ENCODE peak calls at places on chromosomes 7 and 10, in eight cellular contexts. D is left colon; N is Calu3; F is IMR-90; A is NCI-H1092; O is T-helper 1 cell; M is NCI-H1105 treated with DMSO at 0.1 percent for 48 hours; B is activated CD4-positive, alpha-beta memory T cell treated with anti-CD3 and anti-CD28 coated beads, Interleukin-2, amount 10 ng/mL, durations not matched to agents 7 days and 5 days. X is an unnamed sample.

GRCh38 chr7:112495820-112496462 is 15.2 kb downstream of the LSMEM1 start:
- DNase-seq in F (peak; percentile 64), N (peak; percentile 63), M (peak; percentile 61), B (peak; percentile 28), A (peak; percentile 34), O (peak; percentile 17), D (peak; percentile 41), X (peak; percentile 66)

GRCh38 chr7:74093671-74094223 is 10.1 kb downstream of the LIMK1 start:
- DNase-seq in A (no peak), N (no peak), M (no peak), O (no peak), F (no peak), D (no peak), B (no peak), X (no peak)

GRCh38 chr7:2717293-2717904 is 29.4 kb downstream of the AMZ1 start:
- DNase-seq in D (peak; percentile 78), M (no peak), B (peak; percentile 34), A (peak; percentile 67), N (no peak), F (peak; percentile 62), O (peak; percentile 49), X (peak; percentile 32)

GRCh38 chr10:127315888-127316287 is 119.5 kb upstream of the INSYN2A start:
- DNase-seq in F (no peak), O (no peak), N (no peak), B (no peak), A (no peak), M (no peak), D (no peak), X (no peak)

GRCh38 chr7:64892666-64893269 is 10.3 kb upstream of the ZNF273 start:
- DNase-seq in N (no peak), A (no peak), M (no peak), B (peak; percentile 4), D (no peak), F (no peak), O (no peak), X (no peak)

GRCh38 chr10:24384954-24385353 is 176.0 kb downstream of the KIAA1217 start:
- DNase-seq in B (no peak), N (no peak), A (no peak), O (no peak), F (no peak), D (no peak), M (no peak), X (no peak)

GRCh38 chr10:24419067-24419466 is 210.1 kb downstream of the KIAA1217 start:
- DNase-seq in O (no peak), M (no peak), B (no peak), D (no peak), N (no peak), F (no peak), A (no peak), X (no peak)

GRCh38 chr10:101295266-101295665 is 58.7 kb upstream of the BTRC start:
- DNase-seq in F (no peak), A (no peak), D (no peak), M (no peak), O (no peak), B (no peak), N (no peak), X (no peak)

GRCh38 chr10:61733358-61733940 is 70.7 kb downstream of the CABCOCO1 start:
- DNase-seq in N (peak; percentile 64), A (peak; percentile 48), D (no peak), B (no peak), M (peak; percentile 34), F (peak; percentile 64), O (peak; percentile 38), X (peak; percentile 15)

GRCh38 chr7:107051376-107051775 is 6.9 kb downstream of the PRKAR2B start:
- DNase-seq in D (no peak), N (no peak), O (peak; percentile 6), M (no peak), A (no peak), B (no peak), F (no peak), X (no peak)

GRCh38 chr7:4006687-4007086 is 675.4 kb upstream of the FOXK1 start:
- DNase-seq in F (no peak), A (peak; percentile 60), M (peak; percentile 84), N (no peak), O (no peak), B (no peak), D (no peak), X (peak; percentile 34)

GRCh38 chr7:28854750-28855074 is 103.4 kb downstream of the TRIL start:
- DNase-seq in B (no peak), O (no peak), D (no peak), N (no peak), A (no peak), F (peak; percentile 26), M (no peak), X (no peak)

GRCh38 chr7:55641273-55641691 is 69.0 kb upstream of the VOPP1 start:
- DNase-seq in O (peak; percentile 67), B (peak; percentile 35), M (peak; percentile 86), F (peak; percentile 76), A (peak; percentile 82), D (peak; percentile 30), N (peak; percentile 56), X (peak; percentile 64)

GRCh38 chr7:32516551-32517082 is 21.3 kb downstream of the AVL9 start:
- DNase-seq in N (no peak), D (peak; percentile 45), A (no peak), O (no peak), F (no peak), B (no peak), M (no peak), X (no peak)

GRCh38 chr7:6299774-6300173 is 27.4 kb upstream of the CYTH3 start:
- DNase-seq in F (no peak), D (no peak), B (no peak), M (no peak), A (no peak), N (no peak), O (no peak), X (no peak)

GRCh38 chr10:71757450-71757918 is 15.8 kb downstream of the VSIR start:
- DNase-seq in M (no peak), O (no peak), N (no peak), F (no peak), A (no peak), D (no peak), B (no peak), X (no peak)

GRCh38 chr7:5695037-5695708 is 86.3 kb downstream of the RNF216 start:
- DNase-seq in A (no peak), F (peak; percentile 89), M (no peak), D (peak; percentile 46), B (peak; percentile 74), O (peak; percentile 90), N (no peak), X (no peak)

GRCh38 chr10:19929466-19930140 is 113.4 kb downstream of the PLXDC2 start:
- DNase-seq in N (no peak), A (no peak), D (no peak), B (no peak), O (no peak), F (peak; percentile 77), M (no peak), X (no peak)

GRCh38 chr7:23205861-23206510 is 24.1 kb downstream of the NUP42 start:
- DNase-seq in A (no peak), N (peak; percentile 52), B (no peak), D (no peak), M (peak; percentile 44), F (no peak), O (no peak), X (no peak)

GRCh38 chr10:628386-629045 is 61.0 kb downstream of the DIP2C start:
- DNase-seq in D (no peak), F (no peak), A (no peak), O (no peak), N (no peak), B (no peak), M (no peak), X (no peak)

GRCh38 chr7:12684186-12684585 is 3.2 kb upstream of the ARL4A start:
- DNase-seq in D (no peak), O (no peak), N (no peak), M (no peak), A (no peak), B (no peak), F (no peak), X (no peak)

GRCh38 chr7:112205348-112206237 is 606 bp downstream of the DOCK4 start:
- DNase-seq in O (no peak), M (peak; percentile 70), N (peak; percentile 37), A (peak; percentile 65), F (peak; percentile 64), D (peak; percentile 69), B (peak; percentile 38), X (peak; percentile 61)

GRCh38 chr10:82722273-82722672 is 847.3 kb downstream of the NRG3 start:
- DNase-seq in M (no peak), O (no peak), B (no peak), A (no peak), N (no peak), F (no peak), D (no peak), X (no peak)

GRCh38 chr10:43980313-43980712 is 331.6 kb upstream of the ZNF32 start:
- DNase-seq in M (no peak), F (no peak), A (no peak), D (no peak), B (no peak), O (no peak), N (no peak), X (no peak)

GRCh38 chr7:139153832-139154231 is 44.3 kb upstream of the ZC3HAV1 start:
- DNase-seq in A (no peak), O (peak; percentile 26), N (no peak), F (peak; percentile 68), D (no peak), M (no peak), B (no peak), X (no peak)

GRCh38 chr10:123554656-123555055 is 111.5 kb upstream of the GPR26 start:
- DNase-seq in N (no peak), B (no peak), M (no peak), F (no peak), A (no peak), D (no peak), O (no peak), X (no peak)

GRCh38 chr7:28774529-28775057 is 183.5 kb downstream of the TRIL start:
- DNase-seq in O (no peak), N (no peak), F (no peak), D (no peak), A (peak; percentile 77), M (peak; percentile 98), B (no peak), X (no peak)

GRCh38 chr10:50242777-50243176 is 8.5 kb downstream of the ASAH2 start:
- DNase-seq in O (no peak), F (no peak), A (no peak), D (no peak), N (no peak), M (no peak), B (no peak), X (no peak)

GRCh38 chr10:85983051-85983450 is 383.5 kb downstream of the GRID1 start:
- DNase-seq in A (no peak), F (no peak), B (no peak), M (no peak), D (no peak), N (no peak), O (no peak), X (no peak)

GRCh38 chr7:47045169-47045568 is 536.7 kb downstream of the TNS3 start:
- DNase-seq in A (no peak), M (no peak), F (no peak), N (no peak), B (no peak), O (no peak), D (no peak), X (no peak)

GRCh38 chr10:91592282-91593020 is 40.4 kb downstream of the PPP1R3C start:
- DNase-seq in B (no peak), D (no peak), M (peak; percentile 42), O (no peak), A (no peak), N (no peak), F (no peak), X (peak; percentile 81)

X was measured in body of pancreas.